ENCODE peak calls at places on chromosomes 12 and 14, in six cellular contexts. One of them, this sample, is unnamed.

GRCh38 chr12:132167610-132168310 is 23.5 kb downstream of the NOC4L start:
- DNase-seq in SK-MEL-5: no peak
- DNase-seq in lower lobe of right lung: no peak
- DNase-seq in NCI-H1105 treated with DMSO at 0.1 percent for 48 hours: no peak
- DNase-seq in cardiac fibroblast: no peak
- DNase-seq in activated T-helper 1 cell treated with Interleukin-2 at 50 U/mL for 16 hours: no peak
- DNase-seq in this sample: no peak

GRCh38 chr14:36161781-36162180 is 14.7 kb downstream of the PTCSC3 start:
- DNase-seq in SK-MEL-5: no peak
- DNase-seq in lower lobe of right lung: no peak
- DNase-seq in NCI-H1105 treated with DMSO at 0.1 percent for 48 hours: no peak
- DNase-seq in cardiac fibroblast: no peak
- DNase-seq in activated T-helper 1 cell treated with Interleukin-2 at 50 U/mL for 16 hours: no peak
- DNase-seq in this sample: no peak

GRCh38 chr14:75418779-75419768 is 8.7 kb upstream of the JDP2 start:
- DNase-seq in SK-MEL-5: peak
- DNase-seq in lower lobe of right lung: peak
- DNase-seq in NCI-H1105 treated with DMSO at 0.1 percent for 48 hours: peak
- DNase-seq in cardiac fibroblast: no peak
- DNase-seq in activated T-helper 1 cell treated with Interleukin-2 at 50 U/mL for 16 hours: no peak
- DNase-seq in this sample: no peak

GRCh38 chr14:22007278-22008097 is 333.9 kb upstream of the OR4E1 start:
- DNase-seq in SK-MEL-5: no peak
- DNase-seq in lower lobe of right lung: no peak
- DNase-seq in NCI-H1105 treated with DMSO at 0.1 percent for 48 hours: no peak
- DNase-seq in cardiac fibroblast: no peak
- DNase-seq in activated T-helper 1 cell treated with Interleukin-2 at 50 U/mL for 16 hours: no peak
- DNase-seq in this sample: no peak

GRCh38 chr12:102833687-102834435 is 83.2 kb downstream of the PAH start:
- DNase-seq in SK-MEL-5: peak
- DNase-seq in lower lobe of right lung: no peak
- DNase-seq in NCI-H1105 treated with DMSO at 0.1 percent for 48 hours: no peak
- DNase-seq in cardiac fibroblast: peak
- DNase-seq in activated T-helper 1 cell treated with Interleukin-2 at 50 U/mL for 16 hours: no peak
- DNase-seq in this sample: peak

GRCh38 chr12:6821674-6822433 is at the start of gene GPR162:
- DNase-seq in SK-MEL-5: no peak
- DNase-seq in lower lobe of right lung: peak
- DNase-seq in NCI-H1105 treated with DMSO at 0.1 percent for 48 hours: peak
- DNase-seq in cardiac fibroblast: peak
- DNase-seq in activated T-helper 1 cell treated with Interleukin-2 at 50 U/mL for 16 hours: no peak
- DNase-seq in this sample: no peak

GRCh38 chr14:90630407-90630806 is 185.8 kb downstream of the TTC7B start:
- DNase-seq in SK-MEL-5: no peak
- DNase-seq in lower lobe of right lung: no peak
- DNase-seq in NCI-H1105 treated with DMSO at 0.1 percent for 48 hours: no peak
- DNase-seq in cardiac fibroblast: no peak
- DNase-seq in activated T-helper 1 cell treated with Interleukin-2 at 50 U/mL for 16 hours: no peak
- DNase-seq in this sample: no peak

GRCh38 chr14:100466111-100466856 is 120.9 kb downstream of the BEGAIN start:
- DNase-seq in SK-MEL-5: peak
- DNase-seq in lower lobe of right lung: no peak
- DNase-seq in NCI-H1105 treated with DMSO at 0.1 percent for 48 hours: no peak
- DNase-seq in cardiac fibroblast: no peak
- DNase-seq in activated T-helper 1 cell treated with Interleukin-2 at 50 U/mL for 16 hours: no peak
- DNase-seq in this sample: no peak

GRCh38 chr14:31251028-31251958 is 43.7 kb upstream of the HECTD1 start:
- DNase-seq in SK-MEL-5: no peak
- DNase-seq in lower lobe of right lung: no peak
- DNase-seq in NCI-H1105 treated with DMSO at 0.1 percent for 48 hours: no peak
- DNase-seq in cardiac fibroblast: no peak
- DNase-seq in activated T-helper 1 cell treated with Interleukin-2 at 50 U/mL for 16 hours: no peak
- DNase-seq in this sample: no peak

GRCh38 chr14:76274324-76274723 is 101.6 kb upstream of the ESRRB start:
- DNase-seq in SK-MEL-5: no peak
- DNase-seq in lower lobe of right lung: no peak
- DNase-seq in NCI-H1105 treated with DMSO at 0.1 percent for 48 hours: no peak
- DNase-seq in cardiac fibroblast: no peak
- DNase-seq in activated T-helper 1 cell treated with Interleukin-2 at 50 U/mL for 16 hours: no peak
- DNase-seq in this sample: no peak

GRCh38 chr14:28121512-28122297 is 644.9 kb upstream of the FOXG1 start:
- DNase-seq in SK-MEL-5: no peak
- DNase-seq in lower lobe of right lung: no peak
- DNase-seq in NCI-H1105 treated with DMSO at 0.1 percent for 48 hours: no peak
- DNase-seq in cardiac fibroblast: no peak
- DNase-seq in activated T-helper 1 cell treated with Interleukin-2 at 50 U/mL for 16 hours: no peak
- DNase-seq in this sample: no peak